ENCODE peak calls at places on chromosomes 13 and 19, in four cellular contexts. E is fibroblast of gingiva, V is fibroblast of villous mesenchyme, T is mucosa of descending colon. A is an unnamed sample.

GRCh38 chr13:74200081-74200480 is 65.9 kb upstream of the KLF12 start:
- DNase-seq in E (no peak), V (no peak), T (no peak), A (no peak)

GRCh38 chr19:49165111-49165750 is 7.6 kb downstream of the TRPM4 start:
- DNase-seq in E (no peak), V (no peak), T (peak; percentile 32), A (no peak)

GRCh38 chr13:20191311-20191901 is 1.3 kb downstream of the GJB2 start:
- DNase-seq in E (no peak), V (no peak), T (peak; percentile 83), A (no peak)

GRCh38 chr13:30715837-30716236 is 19.5 kb upstream of the ALOX5AP start:
- DNase-seq in E (no peak), V (no peak), T (no peak), A (no peak)

GRCh38 chr13:48491423-48492122 is 41.3 kb downstream of the RCBTB2 start:
- DNase-seq in E (peak; percentile 15), V (no peak), T (no peak), A (no peak)

GRCh38 chr13:59710995-59711701 is 452.6 kb downstream of the DIAPH3 start:
- DNase-seq in E (peak; percentile 3), V (peak; percentile 31), T (no peak), A (no peak)

GRCh38 chr19:6767081-6767356 is 216 bp downstream of the SH2D3A start:
- DNase-seq in E (no peak), V (no peak), T (no peak), A (no peak)

GRCh38 chr13:97766749-97767148 is 186.7 kb upstream of the IPO5 start:
- DNase-seq in E (no peak), V (no peak), T (no peak), A (no peak)

GRCh38 chr13:44243198-44243852 is 130.3 kb upstream of the SERP2 start:
- DNase-seq in E (no peak), V (peak; percentile 78), T (no peak), A (no peak)

GRCh38 chr19:41299755-41300089 is 10.2 kb upstream of the CCDC97 start:
- DNase-seq in E (peak; percentile 64), V (peak; percentile 95), T (no peak), A (peak; percentile 42)

GRCh38 chr13:100872761-100873160 is 198.2 kb upstream of the TMTC4 start:
- DNase-seq in E (peak; percentile 30), V (peak; percentile 88), T (no peak), A (no peak)

GRCh38 chr19:1105873-1106840 is 2.4 kb downstream of the GPX4 start:
- DNase-seq in E (peak; percentile 37), V (no peak), T (no peak), A (no peak)

GRCh38 chr13:53216767-53217166 is 188.2 kb downstream of the OLFM4 start:
- DNase-seq in E (no peak), V (no peak), T (no peak), A (no peak)

GRCh38 chr19:32363632-32364031 is 18.2 kb downstream of the ZNF507 start:
- DNase-seq in E (no peak), V (no peak), T (no peak), A (no peak)

GRCh38 chr19:50519006-50519575 is 5.4 kb upstream of the ASPDH start:
- DNase-seq in E (no peak), V (no peak), T (peak; percentile 41), A (no peak)

GRCh38 chr19:49833594-49833993 is 15.5 kb downstream of the MED25 start:
- DNase-seq in E (no peak), V (no peak), T (no peak), A (no peak)

GRCh38 chr13:46553886-46554855 is 1.2 kb downstream of the LRCH1 start:
- DNase-seq in E (peak; percentile 74), V (peak; percentile 97), T (peak; percentile 85), A (peak; percentile 70)

GRCh38 chr19:46495789-46496099 is at the start of gene PNMA8B:
- DNase-seq in E (peak; percentile 27), V (peak; percentile 37), T (no peak), A (no peak)

GRCh38 chr19:47445937-47446402 is 25.7 kb downstream of the SLC8A2 start:
- DNase-seq in E (no peak), V (peak; percentile 30), T (peak; percentile 76), A (no peak)

GRCh38 chr19:48329167-48329891 is 4.0 kb downstream of the EMP3 start:
- DNase-seq in E (no peak), V (peak; percentile 48), T (no peak), A (no peak)

GRCh38 chr19:55676384-55676783 is 1.4 kb downstream of the EPN1 start:
- DNase-seq in E (no peak), V (no peak), T (no peak), A (no peak)

GRCh38 chr19:35736913-35737886 is 5.1 kb downstream of the IGFLR1 start:
- DNase-seq in E (no peak), V (no peak), T (peak; percentile 47), A (no peak)

GRCh38 chr13:33628662-33629061 is 189.3 kb upstream of the RFC3 start:
- DNase-seq in E (no peak), V (no peak), T (no peak), A (no peak)

GRCh38 chr19:19597809-19598306 is 20.6 kb downstream of the PBX4 start:
- DNase-seq in E (no peak), V (no peak), T (no peak), A (no peak)

GRCh38 chr13:102718746-102719145 is 23.9 kb upstream of the METTL21C start:
- DNase-seq in E (no peak), V (no peak), T (no peak), A (no peak)

GRCh38 chr19:49396738-49397505 is 8.9 kb downstream of the KASH5 start:
- DNase-seq in E (no peak), V (no peak), T (no peak), A (no peak)

GRCh38 chr13:33494596-33495214 is 209.2 kb upstream of the STARD13 start:
- DNase-seq in E (peak; percentile 38), V (peak; percentile 83), T (no peak), A (peak; percentile 95)

GRCh38 chr13:28338202-28338601 is 156.7 kb downstream of the FLT1 start:
- DNase-seq in E (no peak), V (peak; percentile 65), T (no peak), A (no peak)

GRCh38 chr19:47509170-47509847 is 5.6 kb downstream of the NAPA start:
- DNase-seq in E (no peak), V (no peak), T (no peak), A (no peak)